ENCODE peak calls at places on chromosome 7, in ten cellular contexts. V is upper lobe of right lung; U is Peyer's patch; Y is endothelial cell of umbilical vein; O is body of pancreas; H is dorsolateral prefrontal cortex; R is mesendoderm; I is CD8-positive, alpha-beta memory T cell; G is HAP-1; B is prostate gland. L is an unnamed sample.

GRCh38 chr7:82413237-82413636 is 30.3 kb downstream of the CACNA2D1 start:
- DNase-seq in H (no peak), U (no peak), G (no peak), O (no peak), V (no peak), B (no peak), Y (no peak), I (no peak), R (peak; percentile 33), L (no peak)

GRCh38 chr7:16546921-16547505 is 20.4 kb downstream of the LRRC72 start:
- DNase-seq in G (no peak), H (no peak), U (no peak), I (no peak), V (no peak), O (no peak), Y (no peak), B (no peak), R (no peak), L (no peak)

GRCh38 chr7:133344275-133344674 is 91.4 kb downstream of the EXOC4 start:
- DNase-seq in H (no peak), V (no peak), Y (peak; percentile 42), R (peak; percentile 20), G (no peak), U (no peak), O (no peak), B (no peak), I (no peak), L (no peak)

GRCh38 chr7:140639366-140640053 is 1.1 kb downstream of the DENND2A start:
- DNase-seq in B (no peak), R (peak; percentile 62), G (no peak), Y (no peak), I (no peak), V (no peak), U (no peak), O (no peak), H (no peak), L (no peak)

GRCh38 chr7:145624618-145625017 is 492.0 kb upstream of the CNTNAP2 start:
- DNase-seq in V (no peak), U (no peak), I (no peak), O (no peak), B (no peak), G (no peak), R (no peak), Y (no peak), H (no peak), L (no peak)

GRCh38 chr7:140723002-140723401 is 26.5 kb downstream of the NDUFB2 start:
- DNase-seq in H (no peak), U (no peak), I (no peak), O (no peak), B (no peak), R (no peak), Y (no peak), G (no peak), V (no peak), L (no peak)

GRCh38 chr7:107951896-107952295 is 51.1 kb downstream of the LAMB1 start:
- DNase-seq in U (no peak), Y (no peak), B (no peak), V (no peak), I (no peak), H (no peak), O (peak; percentile 29), R (no peak), G (no peak), L (no peak)

GRCh38 chr7:70259497-70259896 is 661.2 kb downstream of the AUTS2 start:
- DNase-seq in I (no peak), B (no peak), V (no peak), O (no peak), Y (no peak), U (no peak), G (no peak), R (no peak), H (no peak), L (no peak)

GRCh38 chr7:71312755-71313490 is 181.0 kb downstream of the GALNT17 start:
- DNase-seq in B (no peak), O (no peak), H (no peak), I (no peak), G (no peak), U (no peak), V (no peak), R (no peak), Y (no peak), L (no peak)

GRCh38 chr7:100890640-100891521 is 1.4 kb upstream of the UFSP1 start:
- DNase-seq in B (no peak), G (no peak), U (no peak), Y (no peak), V (no peak), R (no peak), O (no peak), I (no peak), H (no peak), L (no peak)

GRCh38 chr7:98968621-98969020 is 90.3 kb downstream of the TRRAP start:
- DNase-seq in G (no peak), I (no peak), Y (no peak), O (no peak), U (peak; percentile 86), B (no peak), H (no peak), R (no peak), V (peak; percentile 23), L (peak; percentile 86)

GRCh38 chr7:152859781-152860191 is 100.2 kb downstream of the ACTR3B start:
- DNase-seq in U (no peak), B (no peak), R (peak; percentile 78), V (no peak), O (no peak), I (no peak), G (peak; percentile 3), H (no peak), Y (no peak), L (no peak)

GRCh38 chr7:32256376-32256775 is 186.2 kb upstream of the PDE1C start:
- DNase-seq in H (no peak), G (no peak), U (no peak), O (no peak), B (no peak), R (no peak), Y (no peak), I (no peak), V (no peak), L (no peak)

GRCh38 chr7:140475747-140476333 is 3.5 kb downstream of the MKRN1 start:
- DNase-seq in I (peak; percentile 32), H (peak; percentile 33), R (peak; percentile 66), V (no peak), G (peak; percentile 56), B (peak; percentile 51), Y (peak; percentile 60), O (peak; percentile 43), U (peak; percentile 75), L (no peak)

GRCh38 chr7:23473848-23474097 is 3.5 kb upstream of the IGF2BP3 start:
- DNase-seq in B (no peak), G (no peak), I (no peak), R (peak; percentile 71), U (no peak), O (no peak), V (no peak), Y (no peak), H (no peak), L (no peak)

GRCh38 chr7:19707240-19707639 is 1.6 kb downstream of the POLR1F start:
- DNase-seq in R (peak; percentile 36), V (no peak), Y (peak; percentile 61), H (no peak), O (no peak), I (no peak), U (no peak), G (no peak), B (no peak), L (no peak)

GRCh38 chr7:136887317-136887716 is 18.9 kb downstream of the CHRM2 start:
- DNase-seq in U (no peak), B (no peak), Y (no peak), I (no peak), R (no peak), V (no peak), H (no peak), O (no peak), G (no peak), L (no peak)

GRCh38 chr7:150994141-150994837 is 3.5 kb downstream of the NOS3 start:
- DNase-seq in B (no peak), H (no peak), I (no peak), O (no peak), Y (peak; percentile 90), U (no peak), R (peak; percentile 61), V (no peak), G (no peak), L (no peak)
- H3K27me3 ChIP-seq in B (no peaks in the 10 kb centered on the region), H (no peaks in the 10 kb centered on the region), I (no peaks in the 10 kb centered on the region), O (no peaks in the 10 kb centered on the region), Y (no peaks in the 10 kb centered on the region), U (no peaks in the 10 kb centered on the region), R (no peaks in the 10 kb centered on the region), V (no peaks in the 10 kb centered on the region), G (no peaks in the 10 kb centered on the region), L (no peaks in the 10 kb centered on the region)

DNA sequence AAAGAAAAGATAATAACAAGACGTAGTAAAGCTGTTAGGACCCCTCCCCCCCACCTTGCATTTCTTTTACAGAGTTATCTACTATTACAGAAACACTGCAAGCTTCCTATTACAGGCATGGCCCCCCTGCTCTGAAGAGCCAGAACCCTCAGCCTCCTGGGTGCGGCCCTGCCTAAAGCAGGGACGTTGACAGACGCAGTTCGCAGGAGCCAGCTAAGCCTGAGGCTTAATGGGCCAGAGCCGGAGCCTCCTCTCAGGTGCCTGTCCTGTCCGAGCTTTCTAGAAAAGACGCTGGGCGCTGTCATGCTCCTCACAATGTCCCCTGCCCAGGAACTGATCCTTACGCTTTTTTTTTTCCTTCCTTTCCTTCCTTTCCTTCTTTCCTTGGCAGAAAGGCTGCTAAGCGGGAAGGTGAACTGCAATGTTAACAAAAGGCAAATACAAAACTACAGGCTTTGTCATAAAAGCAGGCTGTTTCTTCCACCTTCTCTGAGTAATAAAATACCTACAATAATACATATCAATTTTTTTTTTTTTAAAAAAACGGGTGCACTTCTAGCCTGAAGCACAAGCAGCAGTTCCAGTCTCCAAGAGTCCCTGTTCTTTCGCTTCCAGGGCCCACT is 11.4 kb downstream of the MNX1 start:
- DNase-seq in B (no peak), G (no peak), I (no peak), R (peak; percentile 20), V (no peak), U (no peak), Y (no peak), O (no peak), H (no peak), L (no peak)
- H3K27me3 ChIP-seq in B (peaks cover 30% of the 10 kb centered on the region), G (no peaks in the 10 kb centered on the region), I (peaks cover 43% of the 10 kb centered on the region), R (peaks cover 64% of the 10 kb centered on the region), V (peaks cover 58% of the 10 kb centered on the region), U (peaks cover 27% of the 10 kb centered on the region), Y (peaks cover 80% of the 10 kb centered on the region), O (no peaks in the 10 kb centered on the region), H (peaks cover 59% of the 10 kb centered on the region), L (peaks cover 34% of the 10 kb centered on the region)

DNA sequence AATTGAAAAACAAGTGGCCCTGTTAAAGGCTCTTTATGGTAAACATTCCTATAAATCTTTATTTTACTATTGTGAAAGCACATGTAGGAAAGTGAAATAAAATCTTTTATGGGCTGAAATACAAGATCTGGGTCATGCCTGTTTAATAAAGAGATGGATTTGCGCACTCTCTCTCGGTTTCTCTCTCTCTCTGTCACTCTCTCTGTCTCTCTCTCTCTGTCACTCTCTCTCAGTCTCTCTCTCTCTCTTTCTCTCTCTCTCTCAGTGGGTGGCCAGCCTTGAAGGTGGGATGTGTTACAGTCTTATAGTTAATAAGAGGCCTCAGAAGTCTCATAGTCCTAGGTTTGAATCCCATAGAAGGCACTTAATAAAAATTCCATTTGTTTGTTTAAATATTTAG is 2.4 kb downstream of the TAC1 start:
- DNase-seq in I (no peak), H (no peak), Y (no peak), R (no peak), U (no peak), O (no peak), G (no peak), B (no peak), V (no peak), L (no peak)
- H3K27me3 ChIP-seq in I (peaks cover 10% of the 10 kb centered on the region), H (peaks cover 71% of the 10 kb centered on the region), Y (peaks cover 36% of the 10 kb centered on the region), R (peaks cover 20% of the 10 kb centered on the region), U (peaks cover 16% of the 10 kb centered on the region), O (peaks cover 19% of the 10 kb centered on the region), G (peaks cover 31% of the 10 kb centered on the region), B (no peaks in the 10 kb centered on the region), V (peaks cover 58% of the 10 kb centered on the region), L (peaks cover 4% of the 10 kb centered on the region)

GRCh38 chr7:5647816-5648215 is 133.6 kb downstream of the RNF216 start:
- DNase-seq in R (no peak), U (no peak), H (no peak), G (no peak), B (no peak), Y (no peak), I (no peak), V (no peak), O (no peak), L (no peak)
- H3K27me3 ChIP-seq in R (no peaks in the 10 kb centered on the region), U (no peaks in the 10 kb centered on the region), H (no peaks in the 10 kb centered on the region), G (no peaks in the 10 kb centered on the region), B (no peaks in the 10 kb centered on the region), Y (no peaks in the 10 kb centered on the region), I (no peaks in the 10 kb centered on the region), V (no peaks in the 10 kb centered on the region), O (no peaks in the 10 kb centered on the region), L (no peaks in the 10 kb centered on the region)

L was measured in right lobe of liver.